ENCODE peak calls at places on chromosomes 6 and 20, in nine cellular contexts. O is cerebellar cortex, T is amniotic stem cell, U is cardiac muscle cell, V is GDM1, K is adipocyte, P is non-pigmented ciliary epithelial cell, N is T-helper 9 cell, W is stromal cell of bone marrow. I is an unnamed sample.
A peak's percentile ranks its signal among the peaks of the same experiment; 100 is the strongest.

GRCh38 chr6:28209753-28210535 is 15.1 kb upstream of the ZSCAN9 start:
- DNase-seq in O (no peak), T (no peak), U (no peak), V (no peak), K (no peak), P (no peak), N (no peak), W (no peak), I (no peak)

GRCh38 chr20:48797275-48797825 is 30.4 kb downstream of the PREX1 start:
- DNase-seq in O (peak; percentile 21), T (no peak), U (no peak), V (no peak), K (no peak), P (no peak), N (no peak), W (no peak), I (no peak)

GRCh38 chr20:24648481-24648880 is 179.1 kb downstream of the SYNDIG1 start:
- DNase-seq in O (no peak), T (no peak), U (peak; percentile 54), V (no peak), K (peak; percentile 38), P (no peak), N (no peak), W (peak; percentile 81), I (peak; percentile 62)

GRCh38 chr6:134564705-134565104 is 246.8 kb upstream of the SGK1 start:
- DNase-seq in O (peak; percentile 7), T (no peak), U (no peak), V (no peak), K (no peak), P (no peak), N (no peak), W (no peak), I (no peak)

GRCh38 chr20:54651252-54651651 is 175.9 kb downstream of the DOK5 start:
- DNase-seq in O (no peak), T (no peak), U (no peak), V (no peak), K (no peak), P (no peak), N (no peak), W (no peak), I (no peak)

GRCh38 chr20:13771853-13772453 is 12.8 kb downstream of the ESF1 start:
- DNase-seq in O (peak; percentile 20), T (no peak), U (peak; percentile 41), V (no peak), K (peak; percentile 83), P (no peak), N (no peak), W (no peak), I (no peak)

GRCh38 chr6:138420356-138420755 is 16.3 kb downstream of the HEBP2 start:
- DNase-seq in O (no peak), T (no peak), U (no peak), V (no peak), K (no peak), P (no peak), N (no peak), W (no peak), I (no peak)

GRCh38 chr6:168035098-168035660 is 37.7 kb downstream of the KIF25 start:
- DNase-seq in O (peak; percentile 28), T (no peak), U (peak; percentile 94), V (no peak), K (peak; percentile 46), P (peak; percentile 46), N (no peak), W (no peak), I (peak; percentile 53)

GRCh38 chr6:168160506-168161370 is 81.7 kb upstream of the FRMD1 start:
- DNase-seq in O (no peak), T (no peak), U (no peak), V (no peak), K (no peak), P (no peak), N (no peak), W (no peak), I (no peak)

GRCh38 chr6:74646461-74646860 is 559.4 kb downstream of the COL12A1 start:
- DNase-seq in O (no peak), T (no peak), U (no peak), V (no peak), K (no peak), P (no peak), N (no peak), W (no peak), I (no peak)

GRCh38 chr20:10481671-10482070 is 46.6 kb downstream of the SLX4IP start:
- DNase-seq in O (no peak), T (no peak), U (no peak), V (no peak), K (no peak), P (no peak), N (no peak), W (no peak), I (no peak)

GRCh38 chr20:15703171-15703911 is 869.9 kb downstream of the KIF16B start:
- DNase-seq in O (no peak), T (no peak), U (no peak), V (no peak), K (no peak), P (peak; percentile 76), N (no peak), W (peak; percentile 81), I (peak; percentile 34)

GRCh38 chr20:513429-513828 is 30.2 kb downstream of the CSNK2A1 start:
- DNase-seq in O (peak; percentile 35), T (no peak), U (peak; percentile 25), V (no peak), K (no peak), P (no peak), N (no peak), W (peak; percentile 17), I (no peak)

GRCh38 chr6:159680104-159680503 is 12.9 kb downstream of the SOD2 start:
- DNase-seq in O (no peak), T (no peak), U (no peak), V (no peak), K (peak; percentile 15), P (no peak), N (no peak), W (no peak), I (no peak)

GRCh38 chr6:27129917-27130316 is 117.6 kb upstream of the PRSS16 start:
- DNase-seq in O (no peak), T (no peak), U (no peak), V (no peak), K (no peak), P (no peak), N (no peak), W (no peak), I (no peak)

GRCh38 chr6:40322336-40322735 is 264.8 kb downstream of the LRFN2 start:
- DNase-seq in O (no peak), T (no peak), U (no peak), V (no peak), K (no peak), P (no peak), N (no peak), W (no peak), I (no peak)

GRCh38 chr6:63245420-63245819 is 34.2 kb downstream of the FKBP1C start:
- DNase-seq in O (no peak), T (no peak), U (no peak), V (no peak), K (no peak), P (no peak), N (no peak), W (no peak), I (no peak)

GRCh38 chr6:26155066-26155925 is 68.1 kb downstream of the HFE start:
- DNase-seq in O (peak; percentile 75), T (no peak), U (peak; percentile 17), V (no peak), K (peak; percentile 56), P (no peak), N (no peak), W (no peak), I (no peak)

GRCh38 chr20:3933126-3933684 is 44.0 kb downstream of the PANK2 start:
- DNase-seq in O (no peak), T (no peak), U (no peak), V (no peak), K (no peak), P (no peak), N (no peak), W (no peak), I (no peak)

GRCh38 chr6:150857062-150857905 is 8.2 kb upstream of the MTHFD1L start:
- DNase-seq in O (no peak), T (peak; percentile 82), U (peak; percentile 99), V (peak; percentile 48), K (peak; percentile 94), P (peak; percentile 98), N (no peak), W (peak; percentile 93), I (peak; percentile 98)

GRCh38 chr6:36867471-36868224 is 7.0 kb downstream of the PPIL1 start:
- DNase-seq in O (no peak), T (no peak), U (no peak), V (no peak), K (no peak), P (no peak), N (no peak), W (no peak), I (no peak)

GRCh38 chr6:148898360-148899005 is 151.7 kb downstream of the UST start:
- DNase-seq in O (no peak), T (no peak), U (no peak), V (no peak), K (no peak), P (no peak), N (no peak), W (no peak), I (no peak)

GRCh38 chr6:119110601-119111548 is 32.4 kb upstream of the FAM184A start:
- DNase-seq in O (peak; percentile 77), T (peak; percentile 20), U (peak; percentile 74), V (no peak), K (peak; percentile 80), P (peak; percentile 20), N (peak; percentile 11), W (peak; percentile 35), I (peak; percentile 43)

GRCh38 chr6:96939019-96939805 is 14.7 kb downstream of the KLHL32 start:
- DNase-seq in O (peak; percentile 86), T (no peak), U (peak; percentile 54), V (no peak), K (no peak), P (no peak), N (no peak), W (peak; percentile 59), I (no peak)

GRCh38 chr6:132715204-132715603 is 1.3 kb upstream of the VNN1 start:
- DNase-seq in O (peak; percentile 36), T (peak; percentile 29), U (peak; percentile 92), V (no peak), K (peak; percentile 58), P (peak; percentile 41), N (no peak), W (peak; percentile 63), I (no peak)

GRCh38 chr20:61835301-61835700 is 230.4 kb downstream of the TAF4 start:
- DNase-seq in O (no peak), T (no peak), U (no peak), V (no peak), K (no peak), P (no peak), N (no peak), W (no peak), I (no peak)